ENCODE peak calls at places on chromosomes 2 and 18, in five cellular contexts. One of them, this sample, is unnamed.

GRCh38 chr18:76765649-76766048 is 56.7 kb upstream of the ZNF236 start:
- DNase-seq in H9: no peak
- DNase-seq in mesendoderm: no peak
- DNase-seq in H1: no peak
- DNase-seq in IMR-90: no peak
- DNase-seq in this sample: no peak

GRCh38 chr2:168929031-168929430 is 27.9 kb downstream of the G6PC2 start:
- DNase-seq in H9: no peak
- DNase-seq in mesendoderm: no peak
- DNase-seq in H1: no peak
- DNase-seq in IMR-90: no peak
- DNase-seq in this sample: no peak

GRCh38 chr2:180110469-180110868 is 103.4 kb upstream of the CWC22 start:
- DNase-seq in H9: no peak
- DNase-seq in mesendoderm: no peak
- DNase-seq in H1: no peak
- DNase-seq in IMR-90: no peak
- DNase-seq in this sample: no peak

GRCh38 chr2:239937866-239938640 is 87.1 kb downstream of the NDUFA10 start:
- DNase-seq in H9: peak; percentile 10
- DNase-seq in mesendoderm: no peak
- DNase-seq in H1: no peak
- DNase-seq in IMR-90: no peak
- DNase-seq in this sample: no peak

GRCh38 chr18:4871197-4871596 is 325.9 kb downstream of the AKAIN1 start:
- DNase-seq in H9: no peak
- DNase-seq in mesendoderm: no peak
- DNase-seq in H1: no peak
- DNase-seq in IMR-90: no peak
- DNase-seq in this sample: no peak

GRCh38 chr2:163732718-163733117 is 3.1 kb downstream of the FIGN start:
- DNase-seq in H9: no peak
- DNase-seq in mesendoderm: no peak
- DNase-seq in H1: no peak
- DNase-seq in IMR-90: no peak
- DNase-seq in this sample: no peak

GRCh38 chr2:152718909-152719645 is 657 bp downstream of the ARL6IP6 start:
- DNase-seq in H9: peak; percentile 64
- DNase-seq in mesendoderm: peak; percentile 90
- DNase-seq in H1: peak; percentile 17
- DNase-seq in IMR-90: no peak
- DNase-seq in this sample: peak; percentile 73

GRCh38 chr2:204550738-204551137 is 5.5 kb downstream of the PARD3B start:
- DNase-seq in H9: no peak
- DNase-seq in mesendoderm: peak; percentile 17
- DNase-seq in H1: no peak
- DNase-seq in IMR-90: peak; percentile 96
- DNase-seq in this sample: peak; percentile 95

GRCh38 chr2:207054521-207054920 is 111.2 kb downstream of the KLF7 start:
- DNase-seq in H9: no peak
- DNase-seq in mesendoderm: no peak
- DNase-seq in H1: no peak
- DNase-seq in IMR-90: peak; percentile 39
- DNase-seq in this sample: no peak

GRCh38 chr2:44250376-44250775 is 24.9 kb upstream of the SLC3A1 start:
- DNase-seq in H9: no peak
- DNase-seq in mesendoderm: no peak
- DNase-seq in H1: no peak
- DNase-seq in IMR-90: no peak
- DNase-seq in this sample: no peak

GRCh38 chr2:223051580-223052375 is at the start of gene KCNE4:
- DNase-seq in H9: no peak
- DNase-seq in mesendoderm: no peak
- DNase-seq in H1: no peak
- DNase-seq in IMR-90: peak; percentile 82
- DNase-seq in this sample: peak; percentile 20

GRCh38 chr18:54233228-54233625 is 8.8 kb upstream of the MBD2 start:
- DNase-seq in H9: no peak
- DNase-seq in mesendoderm: no peak
- DNase-seq in H1: no peak
- DNase-seq in IMR-90: no peak
- DNase-seq in this sample: no peak

GRCh38 chr2:170465241-170465640 is 249.9 kb upstream of the SP5 start:
- DNase-seq in H9: no peak
- DNase-seq in mesendoderm: no peak
- DNase-seq in H1: no peak
- DNase-seq in IMR-90: no peak
- DNase-seq in this sample: peak; percentile 82

GRCh38 chr18:38933910-38934510 is 1368.4 kb upstream of the CELF4 start:
- DNase-seq in H9: no peak
- DNase-seq in mesendoderm: no peak
- DNase-seq in H1: no peak
- DNase-seq in IMR-90: no peak
- DNase-seq in this sample: no peak

GRCh38 chr2:162839419-162839818 is 852 bp upstream of the KCNH7 start:
- DNase-seq in H9: peak; percentile 33
- DNase-seq in mesendoderm: no peak
- DNase-seq in H1: no peak
- DNase-seq in IMR-90: no peak
- DNase-seq in this sample: no peak

GRCh38 chr2:53877556-53877955 is 17.8 kb upstream of the GPR75 start:
- DNase-seq in H9: no peak
- DNase-seq in mesendoderm: no peak
- DNase-seq in H1: no peak
- DNase-seq in IMR-90: peak; percentile 62
- DNase-seq in this sample: no peak

GRCh38 chr2:59296279-59296678 is 1055.2 kb upstream of the FANCL start:
- DNase-seq in H9: no peak
- DNase-seq in mesendoderm: peak; percentile 85
- DNase-seq in H1: no peak
- DNase-seq in IMR-90: no peak
- DNase-seq in this sample: no peak

GRCh38 chr2:153858250-153858649 is 13.5 kb upstream of the GALNT13 start:
- DNase-seq in H9: no peak
- DNase-seq in mesendoderm: no peak
- DNase-seq in H1: no peak
- DNase-seq in IMR-90: no peak
- DNase-seq in this sample: no peak

GRCh38 chr2:232491139-232491780 is 3.6 kb upstream of the ECEL1 start:
- DNase-seq in H9: peak; percentile 22
- DNase-seq in mesendoderm: no peak
- DNase-seq in H1: no peak
- DNase-seq in IMR-90: no peak
- DNase-seq in this sample: no peak

GRCh38 chr2:190261851-190262250 is 57.8 kb downstream of the HIBCH start:
- DNase-seq in H9: no peak
- DNase-seq in mesendoderm: no peak
- DNase-seq in H1: no peak
- DNase-seq in IMR-90: no peak
- DNase-seq in this sample: no peak

GRCh38 chr2:66461751-66462150 is 26.8 kb downstream of the MEIS1 start:
- DNase-seq in H9: no peak
- DNase-seq in mesendoderm: no peak
- DNase-seq in H1: no peak
- DNase-seq in IMR-90: no peak
- DNase-seq in this sample: no peak

GRCh38 chr2:207073791-207074678 is 91.7 kb downstream of the KLF7 start:
- DNase-seq in H9: no peak
- DNase-seq in mesendoderm: peak; percentile 62
- DNase-seq in H1: no peak
- DNase-seq in IMR-90: peak; percentile 12
- DNase-seq in this sample: no peak

GRCh38 chr2:229922449-229923386 is at the start of gene FBXO36:
- DNase-seq in H9: peak; percentile 86
- DNase-seq in mesendoderm: peak; percentile 96
- DNase-seq in H1: no peak
- DNase-seq in IMR-90: peak; percentile 54
- DNase-seq in this sample: peak; percentile 83

GRCh38 chr2:162212366-162212765 is 30.9 kb downstream of the FAP start:
- DNase-seq in H9: no peak
- DNase-seq in mesendoderm: no peak
- DNase-seq in H1: no peak
- DNase-seq in IMR-90: peak; percentile 44
- DNase-seq in this sample: no peak

GRCh38 chr2:188085421-188085820 is 206.3 kb upstream of the GULP1 start:
- DNase-seq in H9: no peak
- DNase-seq in mesendoderm: no peak
- DNase-seq in H1: no peak
- DNase-seq in IMR-90: no peak
- DNase-seq in this sample: no peak

GRCh38 chr2:65749549-65749948 is 317.1 kb upstream of the SPRED2 start:
- DNase-seq in H9: no peak
- DNase-seq in mesendoderm: no peak
- DNase-seq in H1: no peak
- DNase-seq in IMR-90: peak; percentile 59
- DNase-seq in this sample: no peak

GRCh38 chr18:64710105-64710861 is 561.4 kb upstream of the LINC00305 start:
- DNase-seq in H9: no peak
- DNase-seq in mesendoderm: no peak
- DNase-seq in H1: no peak
- DNase-seq in IMR-90: no peak
- DNase-seq in this sample: no peak

GRCh38 chr2:95383635-95384027 is 18.9 kb upstream of the FAHD2A start:
- DNase-seq in H9: no peak
- DNase-seq in mesendoderm: no peak
- DNase-seq in H1: no peak
- DNase-seq in IMR-90: no peak
- DNase-seq in this sample: no peak

GRCh38 chr18:68796936-68797690 is 767 bp upstream of the CCDC102B start:
- DNase-seq in H9: no peak
- DNase-seq in mesendoderm: peak; percentile 41
- DNase-seq in H1: no peak
- DNase-seq in IMR-90: peak; percentile 83
- DNase-seq in this sample: no peak

GRCh38 chr2:120850551-120850950 is 114.9 kb downstream of the GLI2 start:
- DNase-seq in H9: no peak
- DNase-seq in mesendoderm: no peak
- DNase-seq in H1: no peak
- DNase-seq in IMR-90: no peak
- DNase-seq in this sample: no peak

GRCh38 chr2:3805120-3805519 is 101.7 kb downstream of the DCDC2C start:
- DNase-seq in H9: peak; percentile 80
- DNase-seq in mesendoderm: peak; percentile 72
- DNase-seq in H1: no peak
- DNase-seq in IMR-90: no peak
- DNase-seq in this sample: no peak

GRCh38 chr18:75053028-75053624 is 155.8 kb downstream of the PTGR3 start:
- DNase-seq in H9: no peak
- DNase-seq in mesendoderm: no peak
- DNase-seq in H1: no peak
- DNase-seq in IMR-90: no peak
- DNase-seq in this sample: no peak

GRCh38 chr2:26580151-26580550 is 61.0 kb downstream of the CIB4 start:
- DNase-seq in H9: peak; percentile 21
- DNase-seq in mesendoderm: no peak
- DNase-seq in H1: no peak
- DNase-seq in IMR-90: no peak
- DNase-seq in this sample: no peak

GRCh38 chr18:10663750-10664149 is 137.9 kb downstream of the NAPG start:
- DNase-seq in H9: no peak
- DNase-seq in mesendoderm: no peak
- DNase-seq in H1: no peak
- DNase-seq in IMR-90: no peak
- DNase-seq in this sample: no peak

GRCh38 chr2:68266655-68267054 is 14.3 kb upstream of the PPP3R1 start:
- DNase-seq in H9: no peak
- DNase-seq in mesendoderm: no peak
- DNase-seq in H1: no peak
- DNase-seq in IMR-90: no peak
- DNase-seq in this sample: no peak

GRCh38 chr2:224971214-224971613 is 71.1 kb downstream of the DOCK10 start:
- DNase-seq in H9: peak; percentile 85
- DNase-seq in mesendoderm: peak; percentile 45
- DNase-seq in H1: peak; percentile 17
- DNase-seq in IMR-90: no peak
- DNase-seq in this sample: peak; percentile 5
- H4K8ac ChIP-seq in H9: no peak overlapping the region
- H4K8ac ChIP-seq in mesendoderm: no peak overlapping the region
- H4K8ac ChIP-seq in H1: no peak overlapping the region
- H4K8ac ChIP-seq in IMR-90: no peak overlapping the region
- H4K8ac ChIP-seq in this sample: no peak overlapping the region

DNA sequence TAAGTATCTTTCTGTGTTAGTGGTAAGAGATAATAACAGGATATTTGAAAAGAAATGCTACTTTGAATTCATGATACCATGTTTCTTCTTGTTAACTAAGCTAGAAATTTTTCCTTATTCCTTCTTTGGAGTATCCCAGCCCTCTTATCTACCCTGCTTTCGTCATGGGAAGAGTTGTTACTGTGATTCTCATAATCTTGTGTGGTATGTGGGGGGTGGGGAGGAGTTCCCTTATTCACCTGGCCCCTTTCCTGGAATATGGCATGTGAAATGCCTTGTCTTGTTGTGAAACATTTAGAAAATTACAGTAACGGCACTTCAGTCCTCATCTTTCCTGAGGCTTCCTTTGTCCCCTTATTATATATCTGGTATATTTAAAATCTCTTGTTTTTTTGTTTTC is 129.9 kb downstream of the NCOA1 start:
- DNase-seq in H9: no peak
- DNase-seq in mesendoderm: peak; percentile 57
- DNase-seq in H1: no peak
- DNase-seq in IMR-90: no peak
- DNase-seq in this sample: peak; percentile 90
- H3K4me1 ChIP-seq in H9: no peaks in the 10 kb centered on the region
- H3K4me1 ChIP-seq in mesendoderm: no peaks in the 10 kb centered on the region
- H3K4me1 ChIP-seq in H1: no peaks in the 10 kb centered on the region
- H3K4me1 ChIP-seq in IMR-90: no peaks in the 10 kb centered on the region
- H3K4me1 ChIP-seq in this sample: no peaks in the 10 kb centered on the region

GRCh38 chr2:105377871-105378270 is 21.0 kb downstream of the FHL2 start:
- DNase-seq in H9: no peak
- DNase-seq in mesendoderm: no peak
- DNase-seq in H1: no peak
- DNase-seq in IMR-90: no peak
- DNase-seq in this sample: no peak

GRCh38 chr2:105380432-105381118 is 18.3 kb downstream of the FHL2 start:
- DNase-seq in H9: no peak
- DNase-seq in mesendoderm: no peak
- DNase-seq in H1: no peak
- DNase-seq in IMR-90: peak; percentile 55
- DNase-seq in this sample: peak; percentile 92

GRCh38 chr2:105378276-105378840 is 20.5 kb downstream of the FHL2 start:
- DNase-seq in H9: no peak
- DNase-seq in mesendoderm: peak; percentile 27
- DNase-seq in H1: no peak
- DNase-seq in IMR-90: no peak
- DNase-seq in this sample: peak; percentile 89

GRCh38 chr2:105379741-105380186 is 19.1 kb downstream of the FHL2 start:
- DNase-seq in H9: no peak
- DNase-seq in mesendoderm: no peak
- DNase-seq in H1: no peak
- DNase-seq in IMR-90: no peak
- DNase-seq in this sample: no peak

GRCh38 chr2:105378921-105379383 is 19.9 kb downstream of the FHL2 start:
- DNase-seq in H9: no peak
- DNase-seq in mesendoderm: no peak
- DNase-seq in H1: no peak
- DNase-seq in IMR-90: no peak
- DNase-seq in this sample: peak; percentile 37
- H4K8ac ChIP-seq in H9: no peak overlapping the region
- H4K8ac ChIP-seq in mesendoderm: no peak overlapping the region
- H4K8ac ChIP-seq in H1: no peak overlapping the region
- H4K8ac ChIP-seq in IMR-90: peak overlapping the region; percentile 16
- H4K8ac ChIP-seq in this sample: no peak overlapping the region

GRCh38 chr2:15178946-15179345 is 382.2 kb downstream of the NBAS start:
- DNase-seq in H9: no peak
- DNase-seq in mesendoderm: no peak
- DNase-seq in H1: no peak
- DNase-seq in IMR-90: no peak
- DNase-seq in this sample: no peak
- H3K4me1 ChIP-seq in H9: no peaks in the 10 kb centered on the region
- H3K4me1 ChIP-seq in mesendoderm: no peaks in the 10 kb centered on the region
- H3K4me1 ChIP-seq in H1: no peaks in the 10 kb centered on the region
- H3K4me1 ChIP-seq in IMR-90: peaks cover 2% of the 10 kb centered on the region
- H3K4me1 ChIP-seq in this sample: peaks cover 2% of the 10 kb centered on the region